ENCODE peak calls at places on chromosomes 1 and 21, in six cellular contexts. C is activated CD4-positive, alpha-beta T cell treated with anti-CD3 and anti-CD28 coated beads for 24 hours; Y is stimulated activated CD4-positive, alpha-beta T cell treated with anti-CD3 and anti-CD28 coated beads, Interleukin-1b, Interleukin-23, amount 100 ng/mL, for 24 hours; Z is AG08396; V is AG10803; A is D341Med. G is an unnamed sample.

GRCh38 chr21:44850905-44851657 is 22.4 kb downstream of the PTTG1IP start:
- DNase-seq in A (no peak), V (no peak), C (no peak), Y (no peak), Z (no peak), G (no peak)

GRCh38 chr1:23010734-23011449 is 4.8 kb downstream of the TEX46 start:
- DNase-seq in Z (no peak), Y (no peak), V (peak), A (no peak), C (no peak), G (no peak)

GRCh38 chr1:25676488-25676887 is 59.9 kb downstream of the MAN1C1 start:
- DNase-seq in A (no peak), Z (no peak), Y (no peak), C (no peak), V (no peak), G (no peak)

GRCh38 chr1:245715970-245716369 is 561.2 kb downstream of the KIF26B start:
- DNase-seq in C (no peak), A (no peak), Z (peak), V (peak), Y (no peak), G (no peak)

GRCh38 chr21:32467291-32467690 is 54.8 kb downstream of the EVA1C start:
- DNase-seq in V (no peak), Z (no peak), C (no peak), A (no peak), Y (no peak), G (no peak)

GRCh38 chr1:36761073-36761472 is 273.2 kb downstream of the GRIK3 start:
- DNase-seq in C (no peak), A (no peak), Y (no peak), V (no peak), Z (no peak), G (no peak)

GRCh38 chr1:194600716-194601115 is 1414.3 kb upstream of the B3GALT2 start:
- DNase-seq in C (no peak), A (no peak), Y (no peak), Z (no peak), V (no peak), G (no peak)

GRCh38 chr1:33098371-33098770 is 17.4 kb downstream of the AZIN2 start:
- DNase-seq in C (no peak), A (no peak), Z (no peak), Y (no peak), V (peak), G (no peak)

GRCh38 chr21:33901421-33902288 is 13.9 kb downstream of the ATP5PO start:
- DNase-seq in Z (peak), Y (no peak), V (peak), A (peak), C (no peak), G (no peak)

GRCh38 chr1:234751678-234752077 is 141.7 kb upstream of the IRF2BP2 start:
- DNase-seq in C (no peak), Y (no peak), V (no peak), Z (no peak), A (no peak), G (no peak)

GRCh38 chr1:113860891-113861290 is 10.6 kb downstream of the PTPN22 start:
- DNase-seq in C (no peak), Y (no peak), A (no peak), V (peak), Z (peak), G (no peak)

GRCh38 chr1:105664495-105664894 is 1392.0 kb upstream of the PRMT6 start:
- DNase-seq in A (no peak), Z (no peak), Y (no peak), V (no peak), C (no peak), G (no peak)

GRCh38 chr1:43550598-43551246 is 20.0 kb downstream of the PTPRF start:
- DNase-seq in Z (no peak), V (no peak), C (no peak), Y (no peak), A (no peak), G (no peak)

GRCh38 chr1:19113362-19114092 is 96.5 kb downstream of the UBR4 start:
- DNase-seq in C (peak), A (peak), Z (peak), V (peak), Y (peak), G (no peak)

GRCh38 chr21:42465008-42465878 is 30.8 kb downstream of the RSPH1 start:
- DNase-seq in A (no peak), C (no peak), V (no peak), Y (no peak), Z (no peak), G (no peak)

GRCh38 chr21:46517361-46517760 is 58.7 kb downstream of the DIP2A start:
- DNase-seq in V (no peak), C (no peak), Z (peak), A (no peak), Y (no peak), G (no peak)

GRCh38 chr1:193741228-193741627 is 554.8 kb upstream of the B3GALT2 start:
- DNase-seq in C (no peak), V (no peak), Z (no peak), A (no peak), Y (no peak), G (no peak)